ENCODE peak calls at places on chromosomes 3 and 15, in eight cellular contexts. One of them, this sample, is unnamed.

GRCh38 chr3:177447938-177448337 is 250.7 kb upstream of the TBL1XR1 start:
- DNase-seq in AG09309: no peak
- DNase-seq in RWPE1: peak; percentile 95
- DNase-seq in astrocyte of the spinal cord: no peak
- DNase-seq in upper lobe of right lung: peak; percentile 84
- DNase-seq in bronchial epithelial cell: peak; percentile 99
- DNase-seq in Calu3: peak; percentile 88
- DNase-seq in B cell: no peak
- DNase-seq in this sample: no peak

GRCh38 chr3:184426691-184427141 is 46.9 kb downstream of the CHRD start:
- DNase-seq in AG09309: no peak
- DNase-seq in upper lobe of right lung: no peak
- DNase-seq in bronchial epithelial cell: no peak
- DNase-seq in B cell: no peak
- DNase-seq in astrocyte of the spinal cord: peak; percentile 15
- DNase-seq in Calu3: peak; percentile 24
- DNase-seq in RWPE1: peak; percentile 15
- DNase-seq in this sample: no peak

GRCh38 chr15:101445562-101446526 is 43.7 kb downstream of the PCSK6 start:
- DNase-seq in AG09309: no peak
- DNase-seq in bronchial epithelial cell: peak; percentile 95
- DNase-seq in upper lobe of right lung: no peak
- DNase-seq in RWPE1: peak; percentile 61
- DNase-seq in B cell: no peak
- DNase-seq in Calu3: no peak
- DNase-seq in astrocyte of the spinal cord: no peak
- DNase-seq in this sample: no peak

GRCh38 chr3:18049101-18049500 is 306.7 kb upstream of the TBC1D5 start:
- DNase-seq in bronchial epithelial cell: no peak
- DNase-seq in astrocyte of the spinal cord: no peak
- DNase-seq in Calu3: no peak
- DNase-seq in RWPE1: no peak
- DNase-seq in B cell: no peak
- DNase-seq in AG09309: no peak
- DNase-seq in upper lobe of right lung: no peak
- DNase-seq in this sample: no peak

GRCh38 chr15:75233504-75234190 is 24.5 kb upstream of the GOLGA6C start:
- DNase-seq in bronchial epithelial cell: no peak
- DNase-seq in B cell: peak; percentile 19
- DNase-seq in astrocyte of the spinal cord: no peak
- DNase-seq in RWPE1: no peak
- DNase-seq in Calu3: no peak
- DNase-seq in AG09309: no peak
- DNase-seq in upper lobe of right lung: peak; percentile 60
- DNase-seq in this sample: no peak

GRCh38 chr15:44726568-44727461 is 9.5 kb upstream of the TRIM69 start:
- DNase-seq in AG09309: peak; percentile 89
- DNase-seq in bronchial epithelial cell: peak; percentile 89
- DNase-seq in upper lobe of right lung: no peak
- DNase-seq in astrocyte of the spinal cord: peak; percentile 95
- DNase-seq in Calu3: peak; percentile 28
- DNase-seq in B cell: no peak
- DNase-seq in RWPE1: peak; percentile 79
- DNase-seq in this sample: peak; percentile 61

GRCh38 chr3:42601898-42602581 is 1.6 kb downstream of the NKTR start:
- DNase-seq in bronchial epithelial cell: peak; percentile 33
- DNase-seq in upper lobe of right lung: no peak
- DNase-seq in B cell: no peak
- DNase-seq in AG09309: no peak
- DNase-seq in Calu3: no peak
- DNase-seq in astrocyte of the spinal cord: no peak
- DNase-seq in RWPE1: no peak
- DNase-seq in this sample: no peak

GRCh38 chr3:45676248-45677044 is 12.8 kb upstream of the SACM1L start:
- DNase-seq in RWPE1: no peak
- DNase-seq in AG09309: no peak
- DNase-seq in Calu3: no peak
- DNase-seq in B cell: no peak
- DNase-seq in bronchial epithelial cell: no peak
- DNase-seq in astrocyte of the spinal cord: no peak
- DNase-seq in upper lobe of right lung: no peak
- DNase-seq in this sample: no peak

GRCh38 chr3:182713743-182714517 is 79.4 kb upstream of the ATP11B start:
- DNase-seq in RWPE1: peak; percentile 57
- DNase-seq in upper lobe of right lung: no peak
- DNase-seq in astrocyte of the spinal cord: peak; percentile 71
- DNase-seq in bronchial epithelial cell: peak; percentile 76
- DNase-seq in B cell: peak; percentile 29
- DNase-seq in Calu3: peak; percentile 45
- DNase-seq in AG09309: peak; percentile 47
- DNase-seq in this sample: peak; percentile 58

GRCh38 chr3:54120657-54121403 is 1.5 kb upstream of the CACNA2D3 start:
- DNase-seq in RWPE1: no peak
- DNase-seq in B cell: no peak
- DNase-seq in bronchial epithelial cell: no peak
- DNase-seq in Calu3: peak; percentile 16
- DNase-seq in AG09309: no peak
- DNase-seq in astrocyte of the spinal cord: no peak
- DNase-seq in upper lobe of right lung: peak; percentile 67
- DNase-seq in this sample: peak; percentile 55

GRCh38 chr3:99972380-99973104 is 141.8 kb downstream of the FILIP1L start:
- DNase-seq in Calu3: no peak
- DNase-seq in upper lobe of right lung: no peak
- DNase-seq in AG09309: no peak
- DNase-seq in astrocyte of the spinal cord: no peak
- DNase-seq in RWPE1: no peak
- DNase-seq in B cell: no peak
- DNase-seq in bronchial epithelial cell: no peak
- DNase-seq in this sample: no peak

GRCh38 chr15:38486946-38487345 is 33.0 kb downstream of the FAM98B start:
- DNase-seq in RWPE1: no peak
- DNase-seq in upper lobe of right lung: no peak
- DNase-seq in bronchial epithelial cell: no peak
- DNase-seq in AG09309: no peak
- DNase-seq in astrocyte of the spinal cord: peak; percentile 5
- DNase-seq in Calu3: no peak
- DNase-seq in B cell: no peak
- DNase-seq in this sample: peak; percentile 20

GRCh38 chr3:36763850-36764703 is at the start of gene DCLK3:
- DNase-seq in Calu3: no peak
- DNase-seq in upper lobe of right lung: no peak
- DNase-seq in B cell: no peak
- DNase-seq in astrocyte of the spinal cord: no peak
- DNase-seq in bronchial epithelial cell: no peak
- DNase-seq in RWPE1: no peak
- DNase-seq in AG09309: no peak
- DNase-seq in this sample: peak; percentile 26

GRCh38 chr3:27138562-27138961 is 230.6 kb downstream of the NEK10 start:
- DNase-seq in astrocyte of the spinal cord: no peak
- DNase-seq in upper lobe of right lung: no peak
- DNase-seq in RWPE1: no peak
- DNase-seq in B cell: no peak
- DNase-seq in bronchial epithelial cell: no peak
- DNase-seq in Calu3: no peak
- DNase-seq in AG09309: no peak
- DNase-seq in this sample: no peak

GRCh38 chr15:37698679-37699078 is 235.8 kb upstream of the TMCO5A start:
- DNase-seq in AG09309: no peak
- DNase-seq in upper lobe of right lung: no peak
- DNase-seq in B cell: no peak
- DNase-seq in Calu3: no peak
- DNase-seq in astrocyte of the spinal cord: no peak
- DNase-seq in RWPE1: no peak
- DNase-seq in bronchial epithelial cell: peak; percentile 3
- DNase-seq in this sample: no peak

GRCh38 chr3:38627956-38628355 is 21.5 kb downstream of the SCN5A start:
- DNase-seq in RWPE1: no peak
- DNase-seq in AG09309: no peak
- DNase-seq in B cell: no peak
- DNase-seq in upper lobe of right lung: no peak
- DNase-seq in bronchial epithelial cell: no peak
- DNase-seq in Calu3: peak; percentile 30
- DNase-seq in astrocyte of the spinal cord: no peak
- DNase-seq in this sample: peak; percentile 65

GRCh38 chr15:38647683-38648082 is 83.1 kb upstream of the RASGRP1 start:
- DNase-seq in bronchial epithelial cell: peak; percentile 73
- DNase-seq in AG09309: no peak
- DNase-seq in B cell: no peak
- DNase-seq in upper lobe of right lung: no peak
- DNase-seq in Calu3: peak; percentile 28
- DNase-seq in RWPE1: peak; percentile 71
- DNase-seq in astrocyte of the spinal cord: peak; percentile 2
- DNase-seq in this sample: no peak

GRCh38 chr15:76327191-76328105 is 9.1 kb upstream of the ISL2 start:
- DNase-seq in Calu3: no peak
- DNase-seq in AG09309: no peak
- DNase-seq in bronchial epithelial cell: peak; percentile 47
- DNase-seq in astrocyte of the spinal cord: no peak
- DNase-seq in RWPE1: peak; percentile 21
- DNase-seq in B cell: no peak
- DNase-seq in upper lobe of right lung: no peak
- DNase-seq in this sample: no peak

GRCh38 chr15:48810414-48811324 is at the start of gene CEP152:
- DNase-seq in B cell: peak; percentile 81
- DNase-seq in astrocyte of the spinal cord: peak; percentile 100
- DNase-seq in bronchial epithelial cell: peak; percentile 99
- DNase-seq in Calu3: peak; percentile 98
- DNase-seq in RWPE1: peak; percentile 99
- DNase-seq in AG09309: peak; percentile 97
- DNase-seq in upper lobe of right lung: peak; percentile 98
- DNase-seq in this sample: peak; percentile 91

GRCh38 chr15:48806151-48806550 is 4.7 kb downstream of the CEP152 start:
- DNase-seq in Calu3: no peak
- DNase-seq in B cell: no peak
- DNase-seq in bronchial epithelial cell: no peak
- DNase-seq in AG09309: no peak
- DNase-seq in upper lobe of right lung: no peak
- DNase-seq in RWPE1: no peak
- DNase-seq in astrocyte of the spinal cord: peak; percentile 53
- DNase-seq in this sample: no peak

DNA sequence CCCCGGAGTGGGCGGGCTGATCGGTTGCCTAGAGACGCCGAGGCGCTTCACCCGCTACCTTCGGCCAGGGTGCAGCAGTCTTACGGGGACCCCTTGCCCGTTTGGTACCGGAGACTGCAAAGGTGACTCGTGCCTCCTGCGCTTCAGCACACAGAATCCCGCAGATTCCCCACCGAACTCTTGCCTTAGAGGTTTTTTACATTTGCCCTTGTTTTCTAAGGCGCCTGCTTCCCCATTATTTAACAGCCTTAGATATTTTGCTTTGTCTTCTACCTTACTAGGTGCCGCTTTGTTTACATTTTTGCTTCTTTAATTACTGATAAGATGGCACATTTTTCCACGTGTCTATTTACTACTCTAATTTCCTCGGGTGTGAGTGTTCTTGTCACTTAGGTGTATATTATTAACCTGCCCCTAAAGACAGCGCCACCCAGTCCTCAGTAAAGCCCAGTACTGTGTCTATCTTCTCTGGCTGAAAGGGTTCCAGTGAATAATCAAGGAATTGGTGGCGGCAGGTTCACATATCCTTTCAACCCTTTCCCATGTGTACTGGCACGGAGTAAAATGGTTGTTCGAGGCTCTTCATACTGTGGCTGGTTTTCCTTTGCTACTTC is 563 bp upstream of the CEP152 start:
- DNase-seq in Calu3: no peak
- DNase-seq in B cell: no peak
- DNase-seq in upper lobe of right lung: no peak
- DNase-seq in RWPE1: no peak
- DNase-seq in AG09309: no peak
- DNase-seq in bronchial epithelial cell: no peak
- DNase-seq in astrocyte of the spinal cord: no peak
- DNase-seq in this sample: no peak
- TF ChIP-seq CTCF in Calu3: no peak
- TF ChIP-seq CTCF in B cell: no peak
- TF ChIP-seq CTCF in upper lobe of right lung: no peak
- TF ChIP-seq CTCF in RWPE1: peak; percentile 37
- TF ChIP-seq CTCF in AG09309: no peak
- TF ChIP-seq CTCF in bronchial epithelial cell: no peak
- TF ChIP-seq CTCF in astrocyte of the spinal cord: peak; percentile 17
- TF ChIP-seq CTCF in this sample: no peak

DNA sequence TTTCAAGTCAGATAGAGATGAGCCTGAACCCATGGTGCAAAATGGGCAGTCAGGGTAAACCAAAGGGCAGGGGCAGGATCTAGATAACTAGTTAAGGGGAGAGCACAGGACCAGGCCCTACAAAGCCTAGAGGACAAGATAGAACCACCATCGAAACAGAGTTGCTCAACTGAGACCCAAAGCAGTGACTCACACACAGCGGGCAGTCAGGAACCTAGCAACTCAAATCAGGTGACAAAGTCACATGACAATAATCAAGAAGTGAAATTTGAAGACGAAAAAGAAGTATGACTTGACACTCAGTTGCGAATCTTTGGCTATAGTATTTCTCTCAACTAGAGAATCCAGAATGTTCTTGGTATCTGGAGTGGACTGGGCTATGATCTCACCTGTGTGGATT is 136.0 kb upstream of the PTPRG start:
- DNase-seq in upper lobe of right lung: no peak
- DNase-seq in astrocyte of the spinal cord: no peak
- DNase-seq in AG09309: no peak
- DNase-seq in bronchial epithelial cell: no peak
- DNase-seq in RWPE1: peak; percentile 2
- DNase-seq in B cell: no peak
- DNase-seq in Calu3: no peak
- DNase-seq in this sample: no peak
- TF ChIP-seq CTCF in upper lobe of right lung: no peak
- TF ChIP-seq CTCF in astrocyte of the spinal cord: no peak
- TF ChIP-seq CTCF in AG09309: no peak
- TF ChIP-seq CTCF in bronchial epithelial cell: no peak
- TF ChIP-seq CTCF in RWPE1: no peak
- TF ChIP-seq CTCF in B cell: no peak
- TF ChIP-seq CTCF in Calu3: no peak
- TF ChIP-seq CTCF in this sample: no peak

GRCh38 chr15:40323953-40324937 is 753 bp downstream of the INAFM2 start:
- DNase-seq in B cell: peak; percentile 80
- DNase-seq in upper lobe of right lung: peak; percentile 79
- DNase-seq in AG09309: no peak
- DNase-seq in RWPE1: peak; percentile 46
- DNase-seq in astrocyte of the spinal cord: no peak
- DNase-seq in bronchial epithelial cell: no peak
- DNase-seq in Calu3: no peak
- DNase-seq in this sample: peak; percentile 59
- TF ChIP-seq CTCF in B cell: no peak
- TF ChIP-seq CTCF in upper lobe of right lung: no peak
- TF ChIP-seq CTCF in AG09309: no peak
- TF ChIP-seq CTCF in RWPE1: no peak
- TF ChIP-seq CTCF in astrocyte of the spinal cord: no peak
- TF ChIP-seq CTCF in bronchial epithelial cell: no peak
- TF ChIP-seq CTCF in Calu3: no peak
- TF ChIP-seq CTCF in this sample: no peak

GRCh38 chr15:55824857-55825613 is 82.1 kb upstream of the PRTG start:
- DNase-seq in Calu3: no peak
- DNase-seq in upper lobe of right lung: no peak
- DNase-seq in bronchial epithelial cell: no peak
- DNase-seq in B cell: no peak
- DNase-seq in astrocyte of the spinal cord: no peak
- DNase-seq in AG09309: no peak
- DNase-seq in RWPE1: no peak
- DNase-seq in this sample: no peak
- TF ChIP-seq CTCF in Calu3: no peak
- TF ChIP-seq CTCF in upper lobe of right lung: no peak
- TF ChIP-seq CTCF in bronchial epithelial cell: no peak
- TF ChIP-seq CTCF in B cell: no peak
- TF ChIP-seq CTCF in astrocyte of the spinal cord: no peak
- TF ChIP-seq CTCF in AG09309: no peak
- TF ChIP-seq CTCF in RWPE1: no peak
- TF ChIP-seq CTCF in this sample: no peak